ENCODE peak calls at places on chromosomes 1 and 21, in six cellular contexts. One of them, this sample, is unnamed.

GRCh38 chr1:156126043-156126700 is 11.7 kb downstream of the LMNA start:
- DNase-seq in AG10803: peak
- DNase-seq in non-pigmented ciliary epithelial cell: peak
- DNase-seq in GM12864: no peak
- DNase-seq in globus pallidus: no peak
- DNase-seq in upper lobe of right lung: peak
- DNase-seq in this sample: peak

GRCh38 chr21:36576441-36576840 is 96.5 kb upstream of the CLDN14 start:
- DNase-seq in GM12864: no peak
- DNase-seq in AG10803: no peak
- DNase-seq in upper lobe of right lung: no peak
- DNase-seq in non-pigmented ciliary epithelial cell: no peak
- DNase-seq in globus pallidus: no peak
- DNase-seq in this sample: no peak

GRCh38 chr1:156923565-156924477 is 3.4 kb downstream of the LRRC71 start:
- DNase-seq in upper lobe of right lung: no peak
- DNase-seq in AG10803: no peak
- DNase-seq in globus pallidus: no peak
- DNase-seq in non-pigmented ciliary epithelial cell: no peak
- DNase-seq in GM12864: no peak
- DNase-seq in this sample: no peak

GRCh38 chr1:33974147-33974546 is 110.3 kb downstream of the HMGB4 start:
- DNase-seq in upper lobe of right lung: no peak
- DNase-seq in AG10803: no peak
- DNase-seq in non-pigmented ciliary epithelial cell: no peak
- DNase-seq in GM12864: no peak
- DNase-seq in globus pallidus: peak
- DNase-seq in this sample: no peak

GRCh38 chr1:153779781-153780541 is 4.8 kb downstream of the SLC27A3 start:
- DNase-seq in upper lobe of right lung: no peak
- DNase-seq in GM12864: no peak
- DNase-seq in non-pigmented ciliary epithelial cell: no peak
- DNase-seq in globus pallidus: no peak
- DNase-seq in AG10803: no peak
- DNase-seq in this sample: no peak

GRCh38 chr1:242447682-242448081 is 76.8 kb downstream of the PLD5 start:
- DNase-seq in upper lobe of right lung: no peak
- DNase-seq in AG10803: no peak
- DNase-seq in GM12864: no peak
- DNase-seq in non-pigmented ciliary epithelial cell: no peak
- DNase-seq in globus pallidus: no peak
- DNase-seq in this sample: no peak

GRCh38 chr1:19682257-19682656 is 17.6 kb downstream of the HTR6 start:
- DNase-seq in non-pigmented ciliary epithelial cell: peak
- DNase-seq in globus pallidus: no peak
- DNase-seq in upper lobe of right lung: no peak
- DNase-seq in AG10803: peak
- DNase-seq in GM12864: no peak
- DNase-seq in this sample: peak

GRCh38 chr1:64948905-64949833 is 17.2 kb downstream of the JAK1 start:
- DNase-seq in globus pallidus: no peak
- DNase-seq in AG10803: peak
- DNase-seq in GM12864: no peak
- DNase-seq in non-pigmented ciliary epithelial cell: no peak
- DNase-seq in upper lobe of right lung: no peak
- DNase-seq in this sample: no peak

GRCh38 chr21:33229099-33229775 is 501 bp upstream of the IFNAR2 start:
- DNase-seq in GM12864: no peak
- DNase-seq in upper lobe of right lung: no peak
- DNase-seq in non-pigmented ciliary epithelial cell: no peak
- DNase-seq in AG10803: no peak
- DNase-seq in globus pallidus: no peak
- DNase-seq in this sample: peak

GRCh38 chr1:212743901-212744475 is 44.3 kb upstream of the BATF3 start:
- DNase-seq in non-pigmented ciliary epithelial cell: no peak
- DNase-seq in GM12864: no peak
- DNase-seq in upper lobe of right lung: no peak
- DNase-seq in AG10803: no peak
- DNase-seq in globus pallidus: no peak
- DNase-seq in this sample: no peak

GRCh38 chr1:45569962-45570581 is 13.8 kb upstream of the NASP start:
- DNase-seq in upper lobe of right lung: no peak
- DNase-seq in non-pigmented ciliary epithelial cell: no peak
- DNase-seq in globus pallidus: peak
- DNase-seq in GM12864: peak
- DNase-seq in AG10803: peak
- DNase-seq in this sample: peak

GRCh38 chr21:38911523-38912354 is 106.0 kb downstream of the ETS2 start:
- DNase-seq in upper lobe of right lung: no peak
- DNase-seq in globus pallidus: no peak
- DNase-seq in non-pigmented ciliary epithelial cell: no peak
- DNase-seq in GM12864: no peak
- DNase-seq in AG10803: no peak
- DNase-seq in this sample: no peak

GRCh38 chr1:69824932-69825331 is 257.2 kb downstream of the LRRC7 start:
- DNase-seq in AG10803: peak
- DNase-seq in globus pallidus: peak
- DNase-seq in GM12864: no peak
- DNase-seq in upper lobe of right lung: no peak
- DNase-seq in non-pigmented ciliary epithelial cell: no peak
- DNase-seq in this sample: no peak

GRCh38 chr1:10762875-10763274 is 33.6 kb downstream of the CASZ1 start:
- DNase-seq in AG10803: no peak
- DNase-seq in GM12864: no peak
- DNase-seq in upper lobe of right lung: no peak
- DNase-seq in non-pigmented ciliary epithelial cell: no peak
- DNase-seq in globus pallidus: no peak
- DNase-seq in this sample: no peak

GRCh38 chr1:179175011-179175934 is 54.2 kb downstream of the ABL2 start:
- DNase-seq in globus pallidus: peak
- DNase-seq in AG10803: peak
- DNase-seq in non-pigmented ciliary epithelial cell: no peak
- DNase-seq in upper lobe of right lung: no peak
- DNase-seq in GM12864: no peak
- DNase-seq in this sample: peak